ENCODE peak calls at places on chromosomes 11 and 22, in six cellular contexts. R is endodermal cell, E is H1, A is kidney, H is HCT116, T is cardiac muscle cell. C is an unnamed sample.

GRCh38 chr22:26718905-26719304 is 61.5 kb downstream of the MIAT start:
- DNase-seq in R (no peak), T (peak), H (no peak), A (no peak), E (no peak), C (no peak)

GRCh38 chr11:77560605-77561004 is 29.1 kb upstream of the AQP11 start:
- DNase-seq in H (peak), T (peak), A (no peak), R (no peak), E (no peak), C (no peak)

GRCh38 chr22:49486225-49486624 is 341.4 kb downstream of the BRD1 start:
- DNase-seq in A (no peak), H (no peak), T (no peak), E (no peak), R (no peak), C (no peak)

GRCh38 chr11:31943056-31943780 is 132.1 kb upstream of the PAX6 start:
- DNase-seq in T (no peak), H (no peak), R (no peak), A (no peak), E (no peak), C (no peak)

GRCh38 chr22:37330200-37331033 is 48.1 kb downstream of the CYTH4 start:
- DNase-seq in E (peak), H (peak), T (peak), R (peak), A (no peak), C (no peak)

GRCh38 chr22:49525776-49526535 is 301.7 kb downstream of the BRD1 start:
- DNase-seq in E (no peak), A (no peak), T (no peak), H (no peak), R (no peak), C (no peak)

GRCh38 chr11:76698321-76699043 is 27.9 kb upstream of the LRRC32 start:
- DNase-seq in A (no peak), E (peak), T (no peak), H (peak), R (peak), C (no peak)

GRCh38 chr22:35352214-35353111 is 28.4 kb upstream of the HMOX1 start:
- DNase-seq in A (peak), H (no peak), E (peak), R (peak), T (no peak), C (peak)

GRCh38 chr11:75031224-75031753 is 42.6 kb downstream of the NEU3 start:
- DNase-seq in H (no peak), R (no peak), T (peak), A (no peak), E (no peak), C (peak)

GRCh38 chr11:84714316-84714780 is 912.8 kb downstream of the DLG2 start:
- DNase-seq in R (peak), A (no peak), H (peak), E (peak), T (peak), C (peak)

GRCh38 chr11:76391039-76391438 is 9.9 kb downstream of the GVQW3 start:
- DNase-seq in R (no peak), E (no peak), H (no peak), T (no peak), A (no peak), C (no peak)

GRCh38 chr11:115201121-115201792 is 303.0 kb downstream of the CADM1 start:
- DNase-seq in T (no peak), R (no peak), H (no peak), E (no peak), A (no peak), C (no peak)

GRCh38 chr11:93075782-93076181 is 106.3 kb downstream of the MTNR1B start:
- DNase-seq in A (no peak), E (no peak), T (peak), H (no peak), R (peak), C (no peak)

GRCh38 chr11:117564321-117564720 is 232.7 kb downstream of the DSCAML1 start:
- DNase-seq in T (no peak), E (no peak), A (no peak), H (no peak), R (no peak), C (no peak)

GRCh38 chr22:40509401-40510134 is 127.0 kb downstream of the MRTFA start:
- DNase-seq in H (no peak), T (peak), E (no peak), A (no peak), R (no peak), C (peak)

GRCh38 chr22:20980523-20980922 is 1.6 kb upstream of the LZTR1 start:
- DNase-seq in A (no peak), T (no peak), H (no peak), R (no peak), E (no peak), C (no peak)

GRCh38 chr11:122103366-122103765 is 12.6 kb downstream of the BLID start:
- DNase-seq in H (no peak), R (no peak), E (no peak), T (no peak), A (no peak), C (no peak)

GRCh38 chr11:33835143-33835878 is 56.6 kb downstream of the LMO2 start:
- DNase-seq in E (no peak), H (peak), A (no peak), R (no peak), T (peak), C (peak)

GRCh38 chr11:130209944-130210854 is 50.6 kb downstream of the ST14 start:
- DNase-seq in A (peak), E (peak), H (no peak), R (peak), T (no peak), C (no peak)

GRCh38 chr11:10666556-10666955 is 27.0 kb downstream of the IRAG1 start:
- DNase-seq in E (no peak), R (no peak), T (no peak), H (no peak), A (no peak), C (no peak)

GRCh38 chr11:65477271-65478029 is 21.4 kb upstream of the MALAT1 start:
- DNase-seq in E (peak), R (peak), H (no peak), A (peak), T (peak), C (peak)
- TF ChIP-seq CTCF in E (no peak), R (no peak), H (no peak), A (no peak), T (no peak), C (no peak)

GRCh38 chr11:86062719-86063118 is 6.2 kb downstream of the PICALM start:
- DNase-seq in A (no peak), E (no peak), R (no peak), H (no peak), T (no peak), C (no peak)
- H3K4me3 ChIP-seq in A (peak), E (no peak), R (peak), H (no peak), T (no peak), C (no peak)

GRCh38 chr11:17887779-17888178 is 125.1 kb downstream of the SERGEF start:
- DNase-seq in H (no peak), A (no peak), R (peak), T (peak), E (no peak), C (no peak)
- H3K27ac ChIP-seq in H (no peak), A (no peak), R (no peak), T (no peak), E (no peak), C (no peak)

GRCh38 chr11:1381793-1382425 is 7.8 kb upstream of the BRSK2 start:
- DNase-seq in A (peak), R (no peak), T (no peak), E (no peak), H (no peak), C (no peak)

GRCh38 chr11:1382429-1382828 is 7.3 kb upstream of the BRSK2 start:
- DNase-seq in R (peak), A (peak), T (no peak), E (no peak), H (no peak), C (no peak)

GRCh38 chr11:1387521-1387920 is 2.2 kb upstream of the BRSK2 start:
- DNase-seq in A (peak), E (no peak), T (no peak), R (no peak), H (no peak), C (no peak)

GRCh38 chr11:1384206-1384965 is 5.3 kb upstream of the BRSK2 start:
- DNase-seq in A (peak), R (no peak), E (no peak), H (no peak), T (no peak), C (no peak)

GRCh38 chr11:1382831-1383607 is 6.7 kb upstream of the BRSK2 start:
- DNase-seq in T (peak), A (peak), R (peak), H (peak), E (peak), C (peak)
- TF ChIP-seq CTCF in T (no peak), A (no peak), R (peak), H (no peak), E (no peak), C (no peak)

GRCh38 chr11:12079726-12080556 is 30.4 kb upstream of the MICAL2 start:
- DNase-seq in H (peak), T (peak), E (no peak), A (peak), R (no peak), C (peak)
- H3K4me3 ChIP-seq in H (peak), T (no peak), E (no peak), A (no peak), R (no peak), C (no peak)

GRCh38 chr22:32780726-32781310 is 20.7 kb upstream of the TIMP3 start:
- DNase-seq in A (no peak), R (no peak), H (no peak), E (no peak), T (no peak), C (no peak)

GRCh38 chr22:32785636-32786418 is 15.7 kb upstream of the TIMP3 start:
- DNase-seq in H (no peak), T (no peak), A (no peak), R (no peak), E (no peak), C (no peak)

GRCh38 chr22:32777997-32778396 is 23.5 kb upstream of the TIMP3 start:
- DNase-seq in T (no peak), R (no peak), A (no peak), E (no peak), H (no peak), C (no peak)

GRCh38 chr22:32776800-32777199 is 24.7 kb upstream of the TIMP3 start:
- DNase-seq in T (no peak), R (no peak), E (no peak), A (no peak), H (no peak), C (no peak)

GRCh38 chr22:32781695-32782094 is 19.8 kb upstream of the TIMP3 start:
- DNase-seq in R (no peak), H (no peak), E (no peak), A (no peak), T (peak), C (no peak)
- H3K27ac ChIP-seq in R (no peak), H (no peak), E (no peak), A (no peak), T (no peak), C (no peak)